ENCODE peak calls at places on chromosomes 11 and 22, in six cellular contexts. K is mucosa of descending colon; J is NCI-H2171 treated with DMSO at 0.1 percent for 48 hours; R is activated T-cell treated with anti-CD3 and anti-CD28 coated beads, Interleukin-2, amount 50 U/mL, for 48 hours; S is SW 1271; N is gastrocnemius medialis. U is an unnamed sample.

GRCh38 chr11:11421509-11421908 is 68.5 kb upstream of the CSNK2A3 start:
- DNase-seq in K (no peak), R (no peak), N (no peak), S (no peak), J (no peak), U (no peak)

GRCh38 chr11:92424281-92424680 is 199.7 kb downstream of the FAT3 start:
- DNase-seq in S (no peak), K (no peak), R (no peak), J (no peak), N (no peak), U (no peak)

GRCh38 chr11:45285931-45286632 is at the start of gene SYT13:
- DNase-seq in R (no peak), S (no peak), J (peak), N (no peak), K (peak), U (peak)

GRCh38 chr11:104003491-104003890 is 32.9 kb upstream of the DDI1 start:
- DNase-seq in N (no peak), J (no peak), R (no peak), K (no peak), S (no peak), U (no peak)

GRCh38 chr11:1881442-1882264 is 10.0 kb downstream of the PRR33 start:
- DNase-seq in R (no peak), J (no peak), K (peak), N (peak), S (no peak), U (peak)

GRCh38 chr11:33172996-33173395 is 11.7 kb upstream of the CSTF3 start:
- DNase-seq in J (no peak), S (no peak), N (peak), K (no peak), R (no peak), U (no peak)

GRCh38 chr11:64772318-64773018 is 5.9 kb downstream of the SF1 start:
- DNase-seq in K (no peak), N (no peak), R (no peak), J (no peak), S (no peak), U (no peak)

GRCh38 chr11:81987829-81988472 is 745.7 kb downstream of the FAM181B start:
- DNase-seq in K (no peak), R (no peak), N (no peak), J (no peak), S (no peak), U (no peak)

GRCh38 chr11:10954184-10954583 is 96.3 kb upstream of the ZBED5 start:
- DNase-seq in S (no peak), N (no peak), R (no peak), J (no peak), K (no peak), U (no peak)

GRCh38 chr11:819943-820649 is 1.4 kb downstream of the PNPLA2 start:
- DNase-seq in S (peak), K (peak), R (peak), J (peak), N (peak), U (peak)

GRCh38 chr22:48242461-48242864 is 1480.0 kb downstream of the TBC1D22A start:
- DNase-seq in R (no peak), S (no peak), J (no peak), N (no peak), K (no peak), U (peak)

GRCh38 chr11:27022659-27023251 is 17.9 kb upstream of the BBOX1 start:
- DNase-seq in N (no peak), K (no peak), R (no peak), S (no peak), J (no peak), U (no peak)

GRCh38 chr11:19258651-19259230 is 18.0 kb upstream of the E2F8 start:
- DNase-seq in N (no peak), S (no peak), K (no peak), R (no peak), J (no peak), U (no peak)

GRCh38 chr11:103998826-103999390 is 37.5 kb upstream of the DDI1 start:
- DNase-seq in S (no peak), N (no peak), J (no peak), K (no peak), R (no peak), U (no peak)

GRCh38 chr11:108818971-108819370 is 154.1 kb downstream of the DDX10 start:
- DNase-seq in J (no peak), N (no peak), K (no peak), R (no peak), S (no peak), U (no peak)

GRCh38 chr22:29211066-29211841 is 5.6 kb downstream of the EMID1 start:
- DNase-seq in J (no peak), K (no peak), S (no peak), R (no peak), N (no peak), U (no peak)

GRCh38 chr11:1869427-1870325 is 16.8 kb downstream of the LSP1 start:
- DNase-seq in K (peak), J (no peak), R (no peak), S (no peak), N (no peak), U (no peak)

GRCh38 chr11:108851781-108852180 is 186.9 kb downstream of the DDX10 start:
- DNase-seq in R (no peak), K (no peak), S (no peak), J (no peak), N (no peak), U (no peak)

GRCh38 chr11:66904981-66905521 is 48.2 kb downstream of the LRFN4 start:
- DNase-seq in N (no peak), K (no peak), S (no peak), J (no peak), R (no peak), U (no peak)

GRCh38 chr11:12086271-12087074 is 23.9 kb upstream of the MICAL2 start:
- DNase-seq in K (peak), J (peak), R (no peak), N (peak), S (peak), U (peak)

GRCh38 chr11:69409812-69410645 is 71.4 kb upstream of the LINC01488 start:
- DNase-seq in S (no peak), K (no peak), J (no peak), N (no peak), R (no peak), U (no peak)

GRCh38 chr11:12182650-12183511 is 72.5 kb downstream of the MICAL2 start:
- DNase-seq in K (no peak), J (no peak), R (peak), S (peak), N (no peak), U (no peak)

GRCh38 chr11:120651396-120651795 is 139.8 kb downstream of the GRIK4 start:
- DNase-seq in N (no peak), K (no peak), S (no peak), R (no peak), J (no peak), U (no peak)

GRCh38 chr22:41469218-41469851 is 418 bp downstream of the ACO2 start:
- DNase-seq in J (peak), K (no peak), R (no peak), N (peak), S (peak), U (peak)

GRCh38 chr11:1237851-1238250 is 15.0 kb downstream of the MUC5B start:
- DNase-seq in R (no peak), S (no peak), J (no peak), N (no peak), K (no peak), U (no peak)

GRCh38 chr11:117996058-117996457 is 9.9 kb downstream of the IL10RA start:
- DNase-seq in N (no peak), S (no peak), J (no peak), K (no peak), R (no peak), U (no peak)

GRCh38 chr11:12185914-12186313 is 75.5 kb downstream of the MICAL2 start:
- DNase-seq in S (no peak), J (peak), K (no peak), R (peak), N (no peak), U (no peak)

GRCh38 chr11:72598901-72599300 is 75.3 kb downstream of the PDE2A start:
- DNase-seq in K (peak), N (no peak), J (no peak), S (peak), R (no peak), U (peak)

GRCh38 chr11:13962562-13963168 is at the start of gene SPON1:
- DNase-seq in R (peak), J (peak), S (no peak), N (no peak), K (peak), U (peak)

GRCh38 chr11:6703247-6704063 is 20.3 kb upstream of the MRPL17 start:
- DNase-seq in S (peak), N (peak), J (peak), R (peak), K (peak), U (peak)

GRCh38 chr11:7974668-7975067 is 9.4 kb upstream of the NLRP10 start:
- DNase-seq in K (no peak), R (no peak), J (no peak), N (no peak), S (no peak), U (no peak)